ENCODE peak calls at places on chromosome 2, in five cellular contexts. F is SK-MEL-5, C is aorta, A is heart right ventricle, U is ACHN. Y is an unnamed sample.

GRCh38 chr2:111905990-111906735 is 7.8 kb downstream of the MERTK start:
- DNase-seq in F (peak; percentile 73), C (no peak), A (no peak), U (no peak), Y (no peak)

GRCh38 chr2:177579486-177580036 is 187.0 kb downstream of the AGPS start:
- DNase-seq in F (no peak), C (no peak), A (no peak), U (no peak), Y (no peak)

GRCh38 chr2:23900133-23900926 is 26.6 kb downstream of the ATAD2B start:
- DNase-seq in F (no peak), C (no peak), A (no peak), U (peak; percentile 50), Y (no peak)

GRCh38 chr2:16709769-16710168 is 44.1 kb upstream of the CYRIA start:
- DNase-seq in F (no peak), C (no peak), A (no peak), U (no peak), Y (no peak)

GRCh38 chr2:27212626-27213471 is 781 bp upstream of the SLC5A6 start:
- DNase-seq in F (peak; percentile 56), C (no peak), A (no peak), U (peak; percentile 57), Y (no peak)

GRCh38 chr2:229300814-229301213 is 29.7 kb upstream of the PID1 start:
- DNase-seq in F (no peak), C (no peak), A (no peak), U (no peak), Y (no peak)

GRCh38 chr2:42493885-42494433 is at the start of gene KCNG3:
- DNase-seq in F (peak; percentile 69), C (peak; percentile 89), A (peak; percentile 23), U (peak; percentile 84), Y (no peak)

GRCh38 chr2:164764996-164765395 is 76.6 kb downstream of the COBLL1 start:
- DNase-seq in F (no peak), C (no peak), A (no peak), U (no peak), Y (no peak)

GRCh38 chr2:152307863-152308262 is 27.1 kb upstream of the FMNL2 start:
- DNase-seq in F (no peak), C (no peak), A (no peak), U (no peak), Y (no peak)

GRCh38 chr2:127174977-127175376 is 45.1 kb downstream of the CYP27C1 start:
- DNase-seq in F (no peak), C (no peak), A (no peak), U (no peak), Y (peak; percentile 57)

GRCh38 chr2:9800975-9801723 is 42.1 kb upstream of the TAF1B start:
- DNase-seq in F (no peak), C (peak; percentile 78), A (peak; percentile 50), U (no peak), Y (no peak)